ENCODE peak calls at places on chromosomes 1 and 21, in eight cellular contexts. One of them, this sample, is unnamed. For H3K4me1 and H3K36me3, the result is how much of the 10 kb centered on the place peaks cover.

GRCh38 chr1:161182214-161182613 is 4.9 kb upstream of the B4GALT3 start:
- DNase-seq in lower lobe of right lung: no peak
- DNase-seq in CD8-positive, alpha-beta memory T cell: peak
- DNase-seq in GM23338: no peak
- DNase-seq in upper lobe of left lung: no peak
- DNase-seq in OCI-LY7: no peak
- DNase-seq in osteoblast: no peak
- DNase-seq in uterus: no peak
- DNase-seq in this sample: no peak

GRCh38 chr21:37520801-37521200 is 154.2 kb downstream of the DYRK1A start:
- DNase-seq in uterus: no peak
- DNase-seq in GM23338: no peak
- DNase-seq in lower lobe of right lung: no peak
- DNase-seq in osteoblast: no peak
- DNase-seq in CD8-positive, alpha-beta memory T cell: no peak
- DNase-seq in OCI-LY7: no peak
- DNase-seq in upper lobe of left lung: no peak
- DNase-seq in this sample: no peak

GRCh38 chr1:112937070-112937469 is 18.9 kb downstream of the SLC16A1 start:
- DNase-seq in CD8-positive, alpha-beta memory T cell: no peak
- DNase-seq in osteoblast: no peak
- DNase-seq in upper lobe of left lung: no peak
- DNase-seq in OCI-LY7: no peak
- DNase-seq in uterus: no peak
- DNase-seq in lower lobe of right lung: no peak
- DNase-seq in GM23338: no peak
- DNase-seq in this sample: no peak

GRCh38 chr1:160550572-160551034 is 27.5 kb upstream of the SLAMF6 start:
- DNase-seq in osteoblast: no peak
- DNase-seq in uterus: no peak
- DNase-seq in lower lobe of right lung: peak
- DNase-seq in CD8-positive, alpha-beta memory T cell: peak
- DNase-seq in upper lobe of left lung: no peak
- DNase-seq in GM23338: peak
- DNase-seq in OCI-LY7: peak
- DNase-seq in this sample: peak

GRCh38 chr1:109116286-109116685 is 2.4 kb downstream of the ELAPOR1 start:
- DNase-seq in osteoblast: no peak
- DNase-seq in OCI-LY7: no peak
- DNase-seq in GM23338: no peak
- DNase-seq in upper lobe of left lung: no peak
- DNase-seq in CD8-positive, alpha-beta memory T cell: no peak
- DNase-seq in lower lobe of right lung: no peak
- DNase-seq in uterus: no peak
- DNase-seq in this sample: no peak

GRCh38 chr1:19057784-19058475 is 101.5 kb upstream of the IFFO2 start:
- DNase-seq in GM23338: no peak
- DNase-seq in OCI-LY7: no peak
- DNase-seq in osteoblast: peak
- DNase-seq in CD8-positive, alpha-beta memory T cell: no peak
- DNase-seq in uterus: no peak
- DNase-seq in upper lobe of left lung: no peak
- DNase-seq in lower lobe of right lung: no peak
- DNase-seq in this sample: no peak

GRCh38 chr1:198529414-198529813 is 11.1 kb downstream of the ATP6V1G3 start:
- DNase-seq in lower lobe of right lung: no peak
- DNase-seq in upper lobe of left lung: no peak
- DNase-seq in OCI-LY7: no peak
- DNase-seq in GM23338: no peak
- DNase-seq in CD8-positive, alpha-beta memory T cell: no peak
- DNase-seq in uterus: no peak
- DNase-seq in osteoblast: peak
- DNase-seq in this sample: no peak

GRCh38 chr1:176605151-176605550 is 142.2 kb downstream of the PAPPA2 start:
- DNase-seq in GM23338: no peak
- DNase-seq in upper lobe of left lung: no peak
- DNase-seq in uterus: no peak
- DNase-seq in lower lobe of right lung: no peak
- DNase-seq in OCI-LY7: no peak
- DNase-seq in osteoblast: no peak
- DNase-seq in CD8-positive, alpha-beta memory T cell: no peak
- DNase-seq in this sample: no peak

GRCh38 chr1:42239555-42239954 is 75.0 kb upstream of the GUCA2A start:
- DNase-seq in lower lobe of right lung: no peak
- DNase-seq in upper lobe of left lung: no peak
- DNase-seq in osteoblast: no peak
- DNase-seq in CD8-positive, alpha-beta memory T cell: no peak
- DNase-seq in uterus: no peak
- DNase-seq in OCI-LY7: no peak
- DNase-seq in GM23338: no peak
- DNase-seq in this sample: no peak

GRCh38 chr1:72283204-72284083 is 1.1 kb upstream of the NEGR1 start:
- DNase-seq in lower lobe of right lung: peak
- DNase-seq in osteoblast: peak
- DNase-seq in OCI-LY7: no peak
- DNase-seq in uterus: peak
- DNase-seq in CD8-positive, alpha-beta memory T cell: no peak
- DNase-seq in upper lobe of left lung: peak
- DNase-seq in GM23338: peak
- DNase-seq in this sample: peak

GRCh38 chr1:93015590-93015989 is 54.3 kb upstream of the DIPK1A start:
- DNase-seq in GM23338: no peak
- DNase-seq in osteoblast: no peak
- DNase-seq in OCI-LY7: no peak
- DNase-seq in CD8-positive, alpha-beta memory T cell: no peak
- DNase-seq in upper lobe of left lung: no peak
- DNase-seq in uterus: no peak
- DNase-seq in lower lobe of right lung: no peak
- DNase-seq in this sample: no peak

GRCh38 chr1:225891229-225891972 is 2.5 kb upstream of the LEFTY1 start:
- DNase-seq in uterus: no peak
- DNase-seq in lower lobe of right lung: peak
- DNase-seq in CD8-positive, alpha-beta memory T cell: no peak
- DNase-seq in GM23338: no peak
- DNase-seq in osteoblast: peak
- DNase-seq in OCI-LY7: no peak
- DNase-seq in upper lobe of left lung: no peak
- DNase-seq in this sample: no peak

GRCh38 chr1:52234708-52235107 is 92.8 kb downstream of the ZFYVE9 start:
- DNase-seq in uterus: no peak
- DNase-seq in CD8-positive, alpha-beta memory T cell: no peak
- DNase-seq in lower lobe of right lung: no peak
- DNase-seq in upper lobe of left lung: no peak
- DNase-seq in OCI-LY7: no peak
- DNase-seq in GM23338: no peak
- DNase-seq in osteoblast: no peak
- DNase-seq in this sample: no peak

GRCh38 chr1:29657816-29658215 is 421.5 kb downstream of the PTPRU start:
- DNase-seq in uterus: no peak
- DNase-seq in OCI-LY7: no peak
- DNase-seq in lower lobe of right lung: no peak
- DNase-seq in upper lobe of left lung: peak
- DNase-seq in osteoblast: no peak
- DNase-seq in GM23338: no peak
- DNase-seq in CD8-positive, alpha-beta memory T cell: no peak
- DNase-seq in this sample: no peak

DNA sequence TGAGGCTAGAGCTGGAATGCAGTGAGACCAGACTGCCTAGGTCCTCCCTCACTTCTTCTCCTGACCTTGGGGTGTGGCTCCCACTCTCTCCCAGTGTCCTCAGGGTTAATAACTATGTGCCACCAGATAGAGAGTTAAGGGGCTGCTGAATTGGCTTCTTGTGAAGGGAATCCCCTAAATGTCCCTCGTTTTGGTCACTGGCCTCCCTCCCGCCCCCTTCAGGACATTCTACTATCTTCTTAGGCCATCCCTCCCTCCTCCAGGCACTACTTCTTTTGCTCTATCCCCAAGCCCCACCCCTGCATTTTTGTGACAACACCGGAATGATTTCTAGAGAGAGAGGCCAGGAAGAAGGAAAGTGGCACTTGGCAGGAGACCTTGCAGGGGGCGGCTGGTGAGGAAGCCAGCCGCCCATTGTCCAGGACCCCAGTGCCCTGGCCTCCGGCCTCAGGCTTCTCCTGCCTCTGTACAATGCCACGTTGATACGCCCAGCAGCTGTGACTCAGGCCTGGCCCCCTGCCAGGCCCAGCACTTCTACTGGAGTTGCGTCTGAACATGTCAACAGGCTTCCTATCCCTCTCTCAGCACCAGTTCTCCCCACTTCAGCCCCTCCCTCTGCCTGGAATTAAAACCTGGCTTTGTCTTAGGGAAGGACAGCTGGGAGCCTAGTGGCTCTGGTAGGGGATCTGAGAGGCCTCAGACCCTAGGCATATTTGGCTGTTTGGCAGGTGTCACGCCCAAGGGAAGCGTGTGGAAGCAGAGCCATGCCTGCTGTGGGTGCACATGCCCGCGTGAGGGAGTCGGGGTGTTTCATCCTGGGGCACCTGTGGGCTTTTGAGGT is 9.1 kb downstream of the LMNA start:
- DNase-seq in CD8-positive, alpha-beta memory T cell: peak
- DNase-seq in OCI-LY7: no peak
- DNase-seq in osteoblast: peak
- DNase-seq in lower lobe of right lung: peak
- DNase-seq in GM23338: peak
- DNase-seq in upper lobe of left lung: peak
- DNase-seq in uterus: peak
- DNase-seq in this sample: peak
- H3K4me3 ChIP-seq in CD8-positive, alpha-beta memory T cell: no peak
- H3K4me3 ChIP-seq in OCI-LY7: no peak
- H3K4me3 ChIP-seq in osteoblast: peak
- H3K4me3 ChIP-seq in lower lobe of right lung: peak
- H3K4me3 ChIP-seq in GM23338: peak
- H3K4me3 ChIP-seq in upper lobe of left lung: peak
- H3K4me3 ChIP-seq in uterus: peak
- H3K4me3 ChIP-seq in this sample: no peak

DNA sequence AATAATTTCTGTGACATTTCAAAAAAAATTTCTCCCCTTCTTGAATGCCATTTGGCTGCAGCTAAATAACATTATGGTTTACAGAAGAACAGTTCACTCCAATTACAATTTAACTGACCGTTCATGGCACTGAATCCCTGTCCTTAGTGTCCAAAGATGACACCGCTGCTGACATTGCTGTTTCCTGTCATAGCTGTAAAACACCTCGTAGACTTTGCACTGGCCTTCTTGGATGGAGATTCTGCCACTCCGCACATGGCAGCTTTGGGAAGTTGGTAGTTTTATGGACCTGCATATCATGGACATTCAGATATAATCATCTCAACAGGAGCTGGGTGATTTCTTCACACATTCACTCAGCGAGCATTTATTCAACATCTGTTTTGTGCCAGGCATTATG is 5.0 kb downstream of the ARMH1 start:
- DNase-seq in CD8-positive, alpha-beta memory T cell: no peak
- DNase-seq in upper lobe of left lung: no peak
- DNase-seq in lower lobe of right lung: no peak
- DNase-seq in OCI-LY7: no peak
- DNase-seq in uterus: no peak
- DNase-seq in osteoblast: no peak
- DNase-seq in GM23338: no peak
- DNase-seq in this sample: no peak
- H3K4me1 ChIP-seq in CD8-positive, alpha-beta memory T cell: under half
- H3K4me1 ChIP-seq in upper lobe of left lung: under half
- H3K4me1 ChIP-seq in lower lobe of right lung: under half
- H3K4me1 ChIP-seq in OCI-LY7: under half
- H3K4me1 ChIP-seq in uterus: under half
- H3K4me1 ChIP-seq in osteoblast: under half
- H3K4me1 ChIP-seq in GM23338: under half
- H3K4me1 ChIP-seq in this sample: under half

GRCh38 chr1:23084880-23085279 is 65.6 kb downstream of the KDM1A start:
- DNase-seq in lower lobe of right lung: no peak
- DNase-seq in OCI-LY7: no peak
- DNase-seq in upper lobe of left lung: no peak
- DNase-seq in CD8-positive, alpha-beta memory T cell: no peak
- DNase-seq in uterus: no peak
- DNase-seq in GM23338: no peak
- DNase-seq in osteoblast: peak
- DNase-seq in this sample: no peak

GRCh38 chr1:23083714-23084480 is 64.6 kb downstream of the KDM1A start:
- DNase-seq in OCI-LY7: no peak
- DNase-seq in GM23338: no peak
- DNase-seq in osteoblast: peak
- DNase-seq in CD8-positive, alpha-beta memory T cell: no peak
- DNase-seq in lower lobe of right lung: no peak
- DNase-seq in upper lobe of left lung: no peak
- DNase-seq in uterus: peak
- DNase-seq in this sample: no peak

GRCh38 chr1:23080885-23081284 is 61.6 kb downstream of the KDM1A start:
- DNase-seq in lower lobe of right lung: no peak
- DNase-seq in OCI-LY7: no peak
- DNase-seq in osteoblast: no peak
- DNase-seq in uterus: no peak
- DNase-seq in CD8-positive, alpha-beta memory T cell: no peak
- DNase-seq in GM23338: no peak
- DNase-seq in upper lobe of left lung: no peak
- DNase-seq in this sample: no peak

GRCh38 chr1:23079025-23079424 is 59.8 kb downstream of the KDM1A start:
- DNase-seq in upper lobe of left lung: no peak
- DNase-seq in uterus: no peak
- DNase-seq in osteoblast: no peak
- DNase-seq in CD8-positive, alpha-beta memory T cell: no peak
- DNase-seq in OCI-LY7: no peak
- DNase-seq in GM23338: no peak
- DNase-seq in lower lobe of right lung: no peak
- DNase-seq in this sample: no peak

GRCh38 chr1:23081376-23081775 is 62.1 kb downstream of the KDM1A start:
- DNase-seq in OCI-LY7: peak
- DNase-seq in CD8-positive, alpha-beta memory T cell: no peak
- DNase-seq in uterus: no peak
- DNase-seq in upper lobe of left lung: no peak
- DNase-seq in GM23338: peak
- DNase-seq in lower lobe of right lung: no peak
- DNase-seq in osteoblast: no peak
- DNase-seq in this sample: no peak
- H3K36me3 ChIP-seq in OCI-LY7: half or more
- H3K36me3 ChIP-seq in CD8-positive, alpha-beta memory T cell: under half
- H3K36me3 ChIP-seq in uterus: under half
- H3K36me3 ChIP-seq in upper lobe of left lung: under half
- H3K36me3 ChIP-seq in GM23338: half or more
- H3K36me3 ChIP-seq in lower lobe of right lung: half or more
- H3K36me3 ChIP-seq in osteoblast: half or more
- H3K36me3 ChIP-seq in this sample: half or more

DNA sequence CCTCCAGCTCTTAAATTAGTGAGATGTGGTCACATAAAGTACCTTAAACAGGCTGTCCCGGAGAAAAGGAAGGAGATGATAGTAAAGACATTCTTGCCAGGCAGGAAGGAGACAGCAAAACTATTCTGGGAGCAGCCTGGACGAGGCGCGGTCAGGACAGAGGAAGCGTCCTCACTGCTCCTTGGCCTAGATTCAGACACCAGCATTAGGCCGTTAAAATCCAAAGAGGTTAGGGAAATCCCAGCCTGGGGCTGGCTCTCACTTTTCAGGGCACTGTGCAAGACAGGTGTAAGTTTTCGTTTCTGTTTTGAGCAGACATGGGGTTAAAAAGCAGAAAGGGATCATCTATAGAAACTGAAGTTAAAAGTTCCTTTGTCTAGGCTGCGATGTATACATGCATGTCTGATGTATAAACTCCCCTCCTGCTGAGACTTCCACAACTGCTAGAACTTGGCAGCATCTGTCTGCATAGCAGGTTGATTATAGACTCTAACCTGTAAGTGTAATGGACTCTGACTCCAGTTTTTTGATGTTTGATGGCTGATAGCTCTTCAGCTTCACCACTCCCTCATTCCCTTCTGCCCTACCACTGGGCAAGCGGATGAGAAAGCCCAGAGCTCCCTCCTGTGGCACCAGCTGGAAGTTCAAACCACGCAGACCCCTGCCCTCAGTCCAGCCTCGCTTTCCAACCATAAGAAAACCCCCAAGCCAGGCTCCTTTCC is 21.5 kb downstream of the STPG1 start:
- DNase-seq in uterus: peak
- DNase-seq in OCI-LY7: peak
- DNase-seq in CD8-positive, alpha-beta memory T cell: peak
- DNase-seq in upper lobe of left lung: peak
- DNase-seq in osteoblast: no peak
- DNase-seq in GM23338: peak
- DNase-seq in lower lobe of right lung: peak
- DNase-seq in this sample: peak
- H3K4me3 ChIP-seq in uterus: no peak
- H3K4me3 ChIP-seq in OCI-LY7: peak
- H3K4me3 ChIP-seq in CD8-positive, alpha-beta memory T cell: peak
- H3K4me3 ChIP-seq in upper lobe of left lung: peak
- H3K4me3 ChIP-seq in osteoblast: peak
- H3K4me3 ChIP-seq in GM23338: no peak
- H3K4me3 ChIP-seq in lower lobe of right lung: peak
- H3K4me3 ChIP-seq in this sample: no peak